ENCODE peak calls at places on chromosome 11, in seven cellular contexts. A, H, N, U, C, S and O are unnamed samples.

GRCh38 chr11:4134844-4135243 is 40.2 kb downstream of the RRM1 start:
- DNase-seq in N (no peak), C (peak), S (no peak), U (no peak), H (peak), A (peak), O (no peak)

GRCh38 chr11:123249354-123249753 is 54.3 kb upstream of the CLMP start:
- DNase-seq in S (no peak), H (no peak), N (no peak), U (no peak), A (no peak), C (peak), O (no peak)

GRCh38 chr11:47376543-47377371 is 1.6 kb downstream of the SPI1 start:
- DNase-seq in C (no peak), H (peak), N (no peak), S (no peak), A (no peak), U (no peak), O (no peak)

GRCh38 chr11:73680687-73681086 is 34.3 kb downstream of the PLEKHB1 start:
- DNase-seq in H (no peak), A (no peak), C (no peak), S (no peak), N (no peak), U (no peak), O (no peak)

GRCh38 chr11:74097838-74098237 is 73.0 kb downstream of the C2CD3 start:
- DNase-seq in S (no peak), C (no peak), A (no peak), U (no peak), N (no peak), H (no peak), O (no peak)

GRCh38 chr11:45518853-45519545 is 146.4 kb downstream of the CHST1 start:
- DNase-seq in U (no peak), S (peak), H (no peak), C (no peak), A (no peak), N (no peak), O (no peak)

GRCh38 chr11:83119216-83119615 is 37.7 kb upstream of the PCF11 start:
- DNase-seq in A (no peak), N (no peak), H (no peak), C (no peak), U (no peak), S (no peak), O (no peak)

GRCh38 chr11:40125054-40125453 is 1334.4 kb downstream of the LRRC4C start:
- DNase-seq in S (peak), C (no peak), U (no peak), A (no peak), H (no peak), N (no peak), O (no peak)

GRCh38 chr11:27040302-27041115 is at the start of gene BBOX1:
- DNase-seq in S (no peak), U (no peak), C (no peak), N (no peak), A (no peak), H (no peak), O (no peak)

GRCh38 chr11:38274031-38274430 is 1676.0 kb upstream of the RAG2 start:
- DNase-seq in N (no peak), U (no peak), S (no peak), A (peak), C (no peak), H (no peak), O (no peak)

GRCh38 chr11:74630043-74630442 is 37.7 kb downstream of the POLD3 start:
- DNase-seq in H (no peak), S (no peak), U (no peak), A (no peak), N (no peak), C (no peak), O (no peak)

GRCh38 chr11:76838422-76839068 is 22.2 kb upstream of the ACER3 start:
- DNase-seq in C (peak), U (no peak), H (peak), S (peak), N (no peak), A (no peak), O (no peak)

GRCh38 chr11:74409633-74410032 is 11.4 kb upstream of the PGM2L1 start:
- DNase-seq in C (no peak), U (no peak), S (no peak), N (no peak), A (no peak), H (no peak), O (no peak)

GRCh38 chr11:129374081-129374992 is 1.3 kb upstream of the BARX2 start:
- DNase-seq in H (no peak), N (no peak), A (no peak), C (no peak), U (no peak), S (peak), O (no peak)

GRCh38 chr11:69280451-69280850 is 13.5 kb upstream of the MYEOV start:
- DNase-seq in N (no peak), C (peak), U (no peak), A (peak), S (no peak), H (peak), O (no peak)

GRCh38 chr11:96357794-96358193 is 14.8 kb upstream of the MAML2 start:
- DNase-seq in S (no peak), U (no peak), H (no peak), N (no peak), A (no peak), C (no peak), O (no peak)

GRCh38 chr11:44524751-44525171 is 40.7 kb upstream of the CD82 start:
- DNase-seq in U (no peak), C (no peak), H (no peak), S (no peak), N (no peak), A (peak), O (no peak)

GRCh38 chr11:62600367-62601113 is 1.1 kb downstream of the MTA2 start:
- DNase-seq in N (no peak), S (peak), A (no peak), U (no peak), C (no peak), H (no peak), O (no peak)

GRCh38 chr11:17277024-17277584 is 565 bp downstream of the NUCB2 start:
- DNase-seq in N (no peak), A (peak), H (peak), C (peak), S (no peak), U (no peak), O (no peak)

GRCh38 chr11:58914821-58915543 is 24.3 kb upstream of the GLYATL1 start:
- DNase-seq in C (peak), H (peak), U (no peak), A (peak), S (no peak), N (no peak), O (no peak)

GRCh38 chr11:133269272-133269671 is 263.0 kb downstream of the OPCML start:
- DNase-seq in S (no peak), U (no peak), H (no peak), A (no peak), N (no peak), C (no peak), O (no peak)

GRCh38 chr11:106086135-106086534 is 8.7 kb downstream of the AASDHPPT start:
- DNase-seq in U (no peak), C (no peak), S (no peak), N (no peak), H (no peak), A (no peak), O (no peak)

GRCh38 chr11:121443688-121444275 is 8.3 kb upstream of the SORL1 start:
- DNase-seq in U (no peak), S (no peak), C (no peak), H (no peak), A (no peak), N (no peak), O (no peak)

GRCh38 chr11:69774354-69775162 is 583 bp downstream of the FGF4 start:
- DNase-seq in A (no peak), H (no peak), U (no peak), N (no peak), C (no peak), S (peak), O (no peak)